ENCODE peak calls at places on chromosomes 16 and 17, in five cellular contexts. P is cardiac muscle cell; V is A549; N is endothelial cell of umbilical vein; C is CD8-positive, alpha-beta memory T cell. H is an unnamed sample.
A peak's percentile ranks its signal among the peaks of the same experiment; 100 is the strongest.

GRCh38 chr17:42519546-42520444 is 16.2 kb upstream of the NAGLU start:
- DNase-seq in C (no peak), V (peak; percentile 95), P (peak; percentile 73), N (peak; percentile 98), H (peak; percentile 87)

GRCh38 chr17:29412780-29413565 is 22.8 kb downstream of the TAOK1 start:
- DNase-seq in V (no peak), C (no peak), N (peak; percentile 80), P (no peak), H (no peak)

GRCh38 chr16:67154578-67155304 is 3.9 kb upstream of the B3GNT9 start:
- DNase-seq in V (no peak), C (no peak), P (peak; percentile 26), N (no peak), H (no peak)

GRCh38 chr16:2820836-2821482 is 3.9 kb downstream of the PRSS21 start:
- DNase-seq in C (no peak), P (no peak), V (no peak), N (no peak), H (peak; percentile 25)

GRCh38 chr17:488993-489757 is 136.6 kb upstream of the RPH3AL start:
- DNase-seq in N (peak; percentile 51), C (no peak), V (peak; percentile 86), P (peak; percentile 22), H (no peak)

GRCh38 chr17:63571632-63572310 is 21.5 kb downstream of the DCAF7 start:
- DNase-seq in C (no peak), P (peak; percentile 45), V (peak; percentile 21), N (peak; percentile 58), H (no peak)

GRCh38 chr17:36464765-36465088 is 21.8 kb upstream of the ZNHIT3 start:
- DNase-seq in V (no peak), P (no peak), N (no peak), C (no peak), H (no peak)

GRCh38 chr16:64738321-64738960 is 383.4 kb downstream of the CDH11 start:
- DNase-seq in C (no peak), V (no peak), P (no peak), N (no peak), H (no peak)

GRCh38 chr16:49356728-49357488 is 16.7 kb upstream of the C16orf78 start:
- DNase-seq in V (no peak), C (no peak), P (no peak), N (no peak), H (peak; percentile 81)

GRCh38 chr16:51723016-51723724 is 572.1 kb upstream of the SALL1 start:
- DNase-seq in N (no peak), P (no peak), V (no peak), C (no peak), H (no peak)

GRCh38 chr17:41959030-41959335 is 7.6 kb upstream of the CNP start:
- DNase-seq in P (no peak), N (no peak), C (no peak), V (no peak), H (no peak)

GRCh38 chr16:81467072-81467471 is 22.5 kb downstream of the CMIP start:
- DNase-seq in P (no peak), C (no peak), V (no peak), N (no peak), H (no peak)

GRCh38 chr16:29820730-29821662 is 734 bp downstream of the MVP start:
- DNase-seq in N (no peak), C (no peak), V (peak; percentile 59), P (no peak), H (peak; percentile 88)

GRCh38 chr17:82324566-82325285 is 7.3 kb upstream of the CD7 start:
- DNase-seq in P (no peak), C (no peak), V (no peak), N (no peak), H (no peak)
- H3K4me1 ChIP-seq in P (peaks cover 14% of the 10 kb centered on the region), C (peaks cover 14% of the 10 kb centered on the region), V (peaks cover 24% of the 10 kb centered on the region), N (no peaks in the 10 kb centered on the region), H (no peaks in the 10 kb centered on the region)

DNA sequence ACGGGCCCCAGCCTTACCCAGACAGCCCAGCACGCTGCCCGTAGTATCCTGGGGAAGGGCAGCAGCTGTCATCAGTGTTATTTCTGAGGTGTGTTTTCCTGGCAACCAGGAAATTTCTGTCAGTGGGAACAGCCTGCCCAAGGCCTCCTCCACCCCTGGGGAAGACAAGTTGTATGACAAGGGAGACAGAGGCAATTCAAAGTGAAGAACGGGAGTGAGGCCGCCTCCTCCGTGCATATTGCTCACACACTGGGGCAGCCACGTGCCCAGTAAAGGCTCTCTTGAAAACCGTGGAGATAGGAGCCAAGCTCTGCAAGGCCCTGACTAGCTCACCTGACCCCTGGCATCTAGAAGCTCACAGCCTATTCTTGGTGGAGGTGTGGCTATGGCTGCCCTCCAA is 57.6 kb downstream of the RAI1 start:
- DNase-seq in P (no peak), V (peak; percentile 42), N (peak; percentile 27), C (no peak), H (no peak)
- H3K4me3 ChIP-seq in P (no peak overlapping the region), V (no peak overlapping the region), N (no peak overlapping the region), C (no peak overlapping the region), H (no peak overlapping the region)

DNA sequence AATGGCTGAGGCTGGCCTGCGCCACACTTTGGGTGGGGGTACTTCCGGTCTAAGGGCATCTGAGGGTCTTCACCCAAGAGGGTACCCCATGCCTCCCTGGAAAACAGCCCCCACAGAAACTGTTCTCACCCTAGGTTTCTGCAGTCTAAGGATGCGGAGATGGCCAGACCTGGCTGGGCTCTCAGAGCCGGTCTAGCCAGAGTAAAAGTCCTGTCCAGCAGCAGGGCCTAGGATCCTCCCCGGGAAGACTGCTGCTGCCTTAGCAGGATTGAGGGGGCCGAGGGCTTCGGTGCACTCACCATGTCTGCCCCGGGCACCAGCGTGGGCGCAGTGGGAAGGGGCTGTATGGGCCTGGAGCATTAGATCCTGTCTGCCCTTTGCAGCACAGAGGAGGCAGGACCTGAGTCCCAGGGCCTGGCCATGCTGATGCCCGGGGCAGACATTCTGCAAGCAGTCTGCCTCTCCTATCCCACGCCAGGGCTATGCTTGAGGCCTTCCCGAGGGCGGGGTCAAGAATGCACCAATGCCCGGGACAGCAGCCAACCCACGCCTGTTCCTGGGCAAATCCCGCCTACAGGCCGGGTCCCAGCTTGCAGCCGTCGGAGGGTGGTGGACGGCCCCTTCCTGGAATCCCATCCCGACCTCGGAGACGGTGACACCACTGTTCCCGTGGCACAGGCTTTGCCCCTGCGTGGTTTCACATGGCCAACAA is 54.7 kb downstream of the CBFA2T3 start:
- DNase-seq in V (peak; percentile 44), N (peak; percentile 75), P (no peak), C (no peak), H (peak; percentile 44)
- H3K4me1 ChIP-seq in V (peaks cover 20% of the 10 kb centered on the region), N (peaks cover 27% of the 10 kb centered on the region), P (peaks cover 3% of the 10 kb centered on the region), C (peaks cover 4% of the 10 kb centered on the region), H (peaks cover 31% of the 10 kb centered on the region)

GRCh38 chr16:85141491-85142128 is 29.3 kb upstream of the CIBAR2 start:
- DNase-seq in P (no peak), C (no peak), V (no peak), N (no peak), H (no peak)

GRCh38 chr16:85140455-85141012 is 28.3 kb upstream of the CIBAR2 start:
- DNase-seq in P (no peak), C (no peak), V (no peak), N (no peak), H (no peak)

GRCh38 chr16:85142129-85142513 is 29.8 kb upstream of the CIBAR2 start:
- DNase-seq in C (no peak), V (no peak), P (no peak), N (no peak), H (no peak)

GRCh38 chr16:85144026-85144915 is 32.0 kb upstream of the CIBAR2 start:
- DNase-seq in V (no peak), C (no peak), P (no peak), N (peak; percentile 79), H (no peak)

GRCh38 chr16:85142771-85143211 is 30.5 kb upstream of the CIBAR2 start:
- DNase-seq in P (no peak), N (no peak), C (no peak), V (no peak), H (no peak)
- H3K4me3 ChIP-seq in P (no peak overlapping the region), N (no peak overlapping the region), C (no peak overlapping the region), V (no peak overlapping the region), H (no peak overlapping the region)

DNA sequence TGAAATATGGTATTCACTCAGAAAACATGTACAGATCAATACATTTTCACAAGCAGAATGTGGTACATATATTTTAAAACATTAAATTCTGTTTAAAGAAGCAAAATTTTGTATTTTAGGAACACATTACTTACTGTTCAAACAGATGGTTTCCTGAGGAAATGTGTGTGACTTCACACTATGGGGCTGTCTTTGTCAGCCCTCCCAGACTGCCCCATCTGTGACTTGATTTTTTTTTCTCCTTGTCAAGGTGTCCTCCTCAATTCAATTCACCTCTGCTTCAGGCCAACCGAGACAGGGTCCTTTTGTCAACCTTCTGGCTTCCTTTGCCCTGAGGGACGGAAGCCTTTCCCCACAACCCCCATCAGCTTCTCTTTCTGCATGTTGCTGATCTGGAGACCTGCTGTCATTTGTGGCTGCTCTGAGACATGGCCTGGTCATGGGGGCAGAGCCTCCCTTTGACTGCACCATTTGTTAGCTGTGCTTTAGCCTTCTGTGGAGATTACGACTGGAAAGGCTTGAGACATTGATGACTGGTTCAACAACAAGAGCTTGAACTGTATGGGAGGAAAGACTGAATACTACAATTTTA is 21.4 kb upstream of the RGS9 start:
- DNase-seq in N (no peak), V (no peak), C (no peak), P (no peak), H (no peak)
- H3K4me1 ChIP-seq in N (no peaks in the 10 kb centered on the region), V (no peaks in the 10 kb centered on the region), C (no peaks in the 10 kb centered on the region), P (no peaks in the 10 kb centered on the region), H (no peaks in the 10 kb centered on the region)

GRCh38 chr17:44186307-44187130 is at the start of gene TMUB2:
- DNase-seq in N (peak; percentile 100), V (peak; percentile 100), C (peak; percentile 99), P (peak; percentile 100), H (peak; percentile 100)

GRCh38 chr17:44187131-44187899 is 543 bp downstream of the TMUB2 start:
- DNase-seq in N (peak; percentile 34), P (no peak), C (peak; percentile 39), V (no peak), H (no peak)

GRCh38 chr17:44191389-44191788 is 4.6 kb downstream of the TMUB2 start:
- DNase-seq in V (no peak), P (no peak), C (no peak), N (no peak), H (no peak)

GRCh38 chr17:44190496-44190895 is 3.7 kb downstream of the TMUB2 start:
- DNase-seq in P (no peak), V (no peak), C (no peak), N (no peak), H (no peak)

DNA sequence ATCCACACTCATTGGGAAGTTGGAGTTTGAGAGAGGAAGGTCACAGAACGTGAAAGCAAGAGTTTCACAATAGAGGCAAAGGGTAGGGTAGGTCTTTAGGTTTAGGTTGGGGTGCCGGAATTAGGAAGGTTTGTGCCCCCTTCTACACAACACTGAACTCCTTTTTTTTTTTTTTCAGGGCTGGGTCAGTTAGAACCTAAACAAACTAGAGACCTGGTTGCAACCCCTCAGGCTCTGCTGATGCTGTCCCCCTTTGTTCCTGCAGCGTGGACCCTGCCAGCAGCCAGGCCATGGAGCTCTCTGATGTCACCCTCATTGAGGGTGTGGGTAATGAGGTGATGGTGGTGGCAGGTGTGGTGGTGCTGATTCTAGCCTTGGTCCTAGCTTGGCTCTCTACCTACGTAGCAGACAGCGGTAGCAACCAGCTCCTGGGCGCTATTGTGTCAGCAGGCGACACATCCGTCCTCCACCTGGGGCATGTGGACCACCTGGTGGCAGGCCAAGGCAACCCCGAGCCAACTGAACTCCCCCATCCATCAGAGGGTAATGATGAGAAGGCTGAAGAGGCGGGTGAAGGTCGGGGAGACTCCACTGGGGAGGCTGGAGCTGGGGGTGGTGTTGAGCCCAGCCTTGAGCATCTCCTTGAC is 2.1 kb downstream of the TMUB2 start:
- DNase-seq in V (no peak), P (no peak), N (no peak), C (no peak), H (no peak)
- H3K4me3 ChIP-seq in V (no peak overlapping the region), P (no peak overlapping the region), N (no peak overlapping the region), C (no peak overlapping the region), H (no peak overlapping the region)